ENCODE peak calls at places on chromosomes 6 and 20, in ten cellular contexts. S is C1 segment of cervical spinal cord; Z is Right ventricle myocardium inferior; O is HEK293T; N is WTC11; U is stimulated activated CD8-positive, alpha-beta memory T cell treated with anti-CD3 and anti-CD28 coated beads, Interleukin-15, amount 100 ng/mL, for 1 hour; G is DMS53; Y is natural killer cell treated with Interleukin-12 subunit alpha and Interleukin-12 subunit beta and Interleukin-15 and Interleukin-18, amount 100 ng/mL, for 72 hours; W is NCI-H510A treated with DMSO at 0.1 percent for 48 hours; A is OCI-LY7. C is an unnamed sample.

GRCh38 chr6:47700051-47700450 is 1.7 kb downstream of the ADGRF4 start:
- DNase-seq in S (peak; percentile 14), Z (no peak), O (no peak), N (no peak), U (no peak), G (peak; percentile 58), Y (no peak), W (no peak), A (no peak), C (no peak)

GRCh38 chr6:40631760-40632159 is 44.6 kb upstream of the LRFN2 start:
- DNase-seq in S (no peak), Z (no peak), O (no peak), N (no peak), U (no peak), G (no peak), Y (no peak), W (no peak), A (no peak), C (no peak)

GRCh38 chr20:36499723-36500501 is 41.4 kb upstream of the MYL9 start:
- DNase-seq in S (no peak), Z (no peak), O (no peak), N (no peak), U (no peak), G (no peak), Y (no peak), W (no peak), A (no peak), C (no peak)

GRCh38 chr6:138242987-138243592 is 24.8 kb upstream of the PBOV1 start:
- DNase-seq in S (peak; percentile 47), Z (no peak), O (no peak), N (no peak), U (no peak), G (peak; percentile 73), Y (no peak), W (peak; percentile 26), A (no peak), C (no peak)

GRCh38 chr6:69907981-69908498 is 41.7 kb downstream of the COL19A1 start:
- DNase-seq in S (no peak), Z (no peak), O (no peak), N (no peak), U (no peak), G (no peak), Y (no peak), W (no peak), A (no peak), C (no peak)

GRCh38 chr6:17001188-17001587 is 100.7 kb upstream of the STMND1 start:
- DNase-seq in S (no peak), Z (no peak), O (no peak), N (no peak), U (no peak), G (no peak), Y (no peak), W (no peak), A (no peak), C (no peak)

GRCh38 chr6:11364971-11365397 is 132.5 kb upstream of the NEDD9 start:
- DNase-seq in S (no peak), Z (no peak), O (no peak), N (no peak), U (no peak), G (no peak), Y (no peak), W (no peak), A (no peak), C (no peak)

GRCh38 chr20:44683263-44684046 is 31.7 kb upstream of the CCN5 start:
- DNase-seq in S (no peak), Z (no peak), O (peak; percentile 76), N (peak; percentile 85), U (peak; percentile 41), G (peak; percentile 92), Y (no peak), W (peak; percentile 78), A (peak; percentile 91), C (no peak)

GRCh38 chr20:10110151-10110550 is 75.4 kb downstream of the ANKEF1 start:
- DNase-seq in S (no peak), Z (no peak), O (no peak), N (no peak), U (no peak), G (peak; percentile 38), Y (no peak), W (no peak), A (no peak), C (no peak)